ENCODE peak calls at places on chromosomes 2 and 18, in five cellular contexts. B, F, I, Q and G are unnamed samples.

GRCh38 chr2:5849596-5849995 is 157.4 kb downstream of the SOX11 start:
- DNase-seq in B (no peak), F (no peak), I (no peak), Q (no peak), G (no peak)

GRCh38 chr18:75204978-75205759 is 3.8 kb downstream of the PTGR3 start:
- DNase-seq in B (peak; percentile 23), F (no peak), I (no peak), Q (no peak), G (no peak)

GRCh38 chr2:198374375-198375072 is 570.1 kb downstream of the PLCL1 start:
- DNase-seq in B (peak; percentile 70), F (no peak), I (no peak), Q (peak; percentile 66), G (peak; percentile 48)

GRCh38 chr2:132479140-132479539 is 62.5 kb downstream of the GPR39 start:
- DNase-seq in B (no peak), F (no peak), I (no peak), Q (peak; percentile 13), G (no peak)

GRCh38 chr2:126222316-126222715 is 433.6 kb upstream of the GYPC start:
- DNase-seq in B (no peak), F (no peak), I (no peak), Q (no peak), G (no peak)

GRCh38 chr2:231162036-231162345 is 36.4 kb upstream of the ARMC9 start:
- DNase-seq in B (peak; percentile 99), F (no peak), I (no peak), Q (peak; percentile 25), G (no peak)

GRCh38 chr2:5474716-5475115 is 217.5 kb upstream of the SOX11 start:
- DNase-seq in B (no peak), F (no peak), I (no peak), Q (no peak), G (no peak)

GRCh38 chr2:45637440-45637839 is 14.0 kb upstream of the PRKCE start:
- DNase-seq in B (peak; percentile 85), F (no peak), I (no peak), Q (no peak), G (no peak)

GRCh38 chr18:32018331-32019250 is at the start of gene RNF125:
- DNase-seq in B (peak; percentile 68), F (peak; percentile 78), I (peak; percentile 47), Q (peak; percentile 58), G (peak; percentile 77)

GRCh38 chr2:170468557-170468956 is 246.6 kb upstream of the SP5 start:
- DNase-seq in B (no peak), F (no peak), I (no peak), Q (no peak), G (no peak)

GRCh38 chr2:79887747-79888374 is 375.0 kb downstream of the CTNNA2 start:
- DNase-seq in B (peak; percentile 71), F (no peak), I (no peak), Q (peak; percentile 71), G (peak; percentile 57)

GRCh38 chr2:96916156-96917007 is 46.5 kb upstream of the SEMA4C start:
- DNase-seq in B (no peak), F (peak; percentile 79), I (no peak), Q (no peak), G (no peak)

GRCh38 chr2:97834610-97835009 is 121.2 kb downstream of the ZAP70 start:
- DNase-seq in B (no peak), F (no peak), I (no peak), Q (no peak), G (no peak)

GRCh38 chr2:212523756-212524155 is 14.8 kb downstream of the ERBB4 start:
- DNase-seq in B (no peak), F (no peak), I (no peak), Q (no peak), G (no peak)

GRCh38 chr2:229071292-229071976 is 199.7 kb downstream of the PID1 start:
- DNase-seq in B (no peak), F (no peak), I (no peak), Q (no peak), G (no peak)

GRCh38 chr2:10493636-10494281 is 45.6 kb upstream of the ODC1 start:
- DNase-seq in B (peak; percentile 95), F (no peak), I (no peak), Q (peak; percentile 95), G (no peak)

GRCh38 chr2:144162652-144163051 is 357.3 kb downstream of the ZEB2 start:
- DNase-seq in B (no peak), F (no peak), I (no peak), Q (peak; percentile 35), G (peak; percentile 57)

GRCh38 chr18:12694032-12694431 is 8.5 kb downstream of the CEP76 start:
- DNase-seq in B (no peak), F (no peak), I (no peak), Q (no peak), G (no peak)

GRCh38 chr2:125405816-125406215 is 1250.1 kb upstream of the GYPC start:
- DNase-seq in B (peak; percentile 97), F (no peak), I (no peak), Q (peak; percentile 82), G (no peak)

GRCh38 chr2:112474844-112475486 is 7.0 kb upstream of the TTL start:
- DNase-seq in B (peak; percentile 62), F (no peak), I (no peak), Q (no peak), G (no peak)

GRCh38 chr18:54257015-54257414 is 12.3 kb upstream of the POLI start:
- DNase-seq in B (no peak), F (no peak), I (no peak), Q (no peak), G (no peak)

GRCh38 chr2:169978402-169979017 is 151.3 kb downstream of the UBR3 start:
- DNase-seq in B (no peak), F (no peak), I (no peak), Q (no peak), G (no peak)

GRCh38 chr2:168801456-168801855 is 981 bp upstream of the NOSTRIN start:
- DNase-seq in B (no peak), F (no peak), I (no peak), Q (no peak), G (no peak)

GRCh38 chr2:176188218-176188968 is at the start of gene HOXD1:
- DNase-seq in B (no peak), F (no peak), I (peak; percentile 49), Q (peak; percentile 57), G (no peak)

GRCh38 chr2:69933839-69934613 is 19.1 kb downstream of the MXD1 start:
- DNase-seq in B (peak; percentile 93), F (no peak), I (no peak), Q (peak; percentile 70), G (no peak)

GRCh38 chr18:63683152-63683551 is 19.6 kb upstream of the SERPINB11 start:
- DNase-seq in B (peak; percentile 96), F (no peak), I (no peak), Q (peak; percentile 92), G (no peak)

GRCh38 chr2:127906206-127906926 is 20.6 kb upstream of the AMMECR1L start:
- DNase-seq in B (no peak), F (peak; percentile 54), I (no peak), Q (no peak), G (no peak)

GRCh38 chr2:19073522-19073921 is 284.9 kb downstream of the OSR1 start:
- DNase-seq in B (peak; percentile 83), F (no peak), I (no peak), Q (peak; percentile 69), G (no peak)

GRCh38 chr2:240623531-240624010 is 1.7 kb upstream of the GPR35 start:
- DNase-seq in B (no peak), F (no peak), I (no peak), Q (no peak), G (peak; percentile 2)

GRCh38 chr2:149039213-149039724 is 770 bp downstream of the LYPD6B start:
- DNase-seq in B (no peak), F (no peak), I (no peak), Q (no peak), G (no peak)
- H3K4me3 ChIP-seq in B (no peak overlapping the region), F (no peak overlapping the region), I (no peak overlapping the region), Q (peak overlapping the region; percentile 46), G (no peak overlapping the region)

DNA sequence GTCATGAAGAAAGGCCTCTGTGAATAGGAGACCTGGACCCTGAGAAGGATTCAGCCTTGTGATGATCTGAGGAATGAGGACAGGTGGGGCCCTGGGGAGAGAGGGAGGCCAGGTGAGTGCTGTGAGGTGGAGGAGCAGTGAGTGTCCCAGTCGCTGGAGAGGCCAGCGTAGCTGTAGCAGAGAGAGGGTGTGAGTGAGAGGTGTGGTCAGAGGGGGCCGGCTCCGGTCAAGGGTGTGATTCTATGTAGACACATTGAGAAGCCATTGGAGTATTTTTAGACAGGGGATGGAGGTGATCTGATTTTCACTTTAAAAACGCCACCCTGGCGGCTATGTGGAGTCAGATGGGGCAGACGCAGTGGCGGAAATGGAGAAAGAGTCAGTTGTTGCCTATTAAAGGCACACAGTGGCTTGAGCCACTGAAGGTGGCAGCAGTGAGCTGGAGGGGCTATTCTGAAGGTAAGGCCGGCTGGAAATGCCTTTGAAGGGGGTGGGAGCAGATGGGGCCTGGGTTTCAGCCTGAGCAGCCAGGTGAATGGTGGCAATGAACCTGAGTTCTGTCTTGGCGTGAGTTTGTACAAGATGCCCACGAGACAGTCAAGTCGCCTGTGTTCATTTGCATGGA is 55.6 kb downstream of the GREB1 start:
- DNase-seq in B (no peak), F (no peak), I (no peak), Q (no peak), G (no peak)
- TF ChIP-seq CTCF in B (no peak), F (no peak), I (no peak), Q (peak; percentile 27), G (no peak)

GRCh38 chr18:22108674-22109073 is 60.7 kb upstream of the GATA6 start:
- DNase-seq in B (no peak), F (no peak), I (no peak), Q (peak; percentile 32), G (peak; percentile 45)

GRCh38 chr18:22113144-22113813 is 56.1 kb upstream of the GATA6 start:
- DNase-seq in B (no peak), F (no peak), I (no peak), Q (no peak), G (peak; percentile 55)

GRCh38 chr18:22109535-22109934 is 59.9 kb upstream of the GATA6 start:
- DNase-seq in B (no peak), F (no peak), I (no peak), Q (no peak), G (no peak)

GRCh38 chr18:22112215-22112614 is 57.2 kb upstream of the GATA6 start:
- DNase-seq in B (no peak), F (no peak), I (no peak), Q (no peak), G (no peak)

DNA sequence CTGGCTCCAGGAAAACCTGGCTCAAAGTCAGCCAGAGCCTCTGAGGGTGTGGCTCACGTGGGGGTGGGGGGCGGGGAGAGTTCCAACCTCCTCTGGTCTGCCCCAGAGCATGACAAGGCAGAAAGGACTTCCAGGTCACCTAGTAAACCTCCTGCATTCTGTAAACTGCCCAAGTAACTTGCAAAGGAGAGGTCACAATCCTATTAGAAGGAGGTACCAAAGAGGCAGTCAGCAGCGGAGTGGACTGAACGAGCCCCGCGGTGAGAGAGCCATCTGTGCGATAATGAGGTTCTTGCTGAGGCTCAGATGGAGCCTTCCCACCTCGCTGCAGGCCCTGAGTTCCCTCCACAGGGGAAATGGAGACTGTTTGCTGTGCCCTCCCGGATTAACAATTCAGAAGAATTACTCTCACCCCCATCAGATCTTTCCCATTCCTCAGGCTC is 58.9 kb upstream of the GATA6 start:
- DNase-seq in B (no peak), F (no peak), I (no peak), Q (peak; percentile 23), G (no peak)
- TF ChIP-seq POLR2A in B (no peak), F (no peak), I (no peak), Q (no peak), G (no peak)

DNA sequence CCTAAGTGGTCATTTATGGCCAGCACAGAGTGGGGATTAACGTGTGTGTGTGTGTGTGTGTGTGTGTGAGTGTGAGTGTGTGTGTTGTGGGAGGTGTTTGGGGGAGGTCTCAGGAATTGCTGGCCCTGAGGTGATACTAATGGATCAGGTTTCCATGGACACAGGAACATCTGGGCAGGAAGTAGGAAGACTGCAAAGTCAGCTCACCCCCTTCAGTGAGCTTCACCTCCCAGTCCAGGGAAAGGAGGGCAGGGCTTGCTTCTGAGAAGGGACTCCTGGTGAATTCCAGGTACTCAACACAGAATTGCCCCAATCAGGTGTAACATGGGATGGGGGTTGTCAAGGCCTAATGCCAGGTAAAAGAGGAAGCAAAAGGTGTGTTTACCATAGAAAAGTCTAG is 30.3 kb upstream of the IL1R1 start:
- DNase-seq in B (peak; percentile 29), F (no peak), I (no peak), Q (no peak), G (no peak)
- H3K4me3 ChIP-seq in B (no peak overlapping the region), F (no peak overlapping the region), I (no peak overlapping the region), Q (no peak overlapping the region), G (no peak overlapping the region)